ENCODE peak calls at places on chromosomes 1 and 21, in seven cellular contexts. One of them, this sample, is unnamed.
A peak's percentile ranks its signal among the peaks of the same experiment; 100 is the strongest.

GRCh38 chr1:235455097-235455496 is 49.2 kb downstream of the B3GALNT2 start:
- DNase-seq in nephron progenitor cell: no peak
- DNase-seq in endothelial cell: no peak
- DNase-seq in dorsolateral prefrontal cortex: no peak
- DNase-seq in stomach: no peak
- DNase-seq in retinal pigment epithelial cell: no peak
- DNase-seq in HFF-Myc: no peak
- DNase-seq in this sample: no peak

GRCh38 chr1:77940921-77941570 is 37.8 kb downstream of the FUBP1 start:
- DNase-seq in nephron progenitor cell: no peak
- DNase-seq in endothelial cell: no peak
- DNase-seq in dorsolateral prefrontal cortex: no peak
- DNase-seq in stomach: no peak
- DNase-seq in retinal pigment epithelial cell: no peak
- DNase-seq in HFF-Myc: no peak
- DNase-seq in this sample: no peak

GRCh38 chr1:21631944-21632887 is 36.9 kb downstream of the RAP1GAP start:
- DNase-seq in nephron progenitor cell: no peak
- DNase-seq in endothelial cell: no peak
- DNase-seq in dorsolateral prefrontal cortex: no peak
- DNase-seq in stomach: peak; percentile 64
- DNase-seq in retinal pigment epithelial cell: no peak
- DNase-seq in HFF-Myc: no peak
- DNase-seq in this sample: peak; percentile 43

GRCh38 chr21:35319684-35320083 is 270.6 kb upstream of the RUNX1 start:
- DNase-seq in nephron progenitor cell: no peak
- DNase-seq in endothelial cell: no peak
- DNase-seq in dorsolateral prefrontal cortex: no peak
- DNase-seq in stomach: no peak
- DNase-seq in retinal pigment epithelial cell: no peak
- DNase-seq in HFF-Myc: no peak
- DNase-seq in this sample: no peak

GRCh38 chr1:25170439-25170838 is 61.9 kb downstream of the SYF2 start:
- DNase-seq in nephron progenitor cell: no peak
- DNase-seq in endothelial cell: no peak
- DNase-seq in dorsolateral prefrontal cortex: no peak
- DNase-seq in stomach: no peak
- DNase-seq in retinal pigment epithelial cell: no peak
- DNase-seq in HFF-Myc: no peak
- DNase-seq in this sample: no peak

GRCh38 chr1:103960045-103960444 is 210.3 kb downstream of the AMY1C start:
- DNase-seq in nephron progenitor cell: no peak
- DNase-seq in endothelial cell: no peak
- DNase-seq in dorsolateral prefrontal cortex: no peak
- DNase-seq in stomach: no peak
- DNase-seq in retinal pigment epithelial cell: no peak
- DNase-seq in HFF-Myc: no peak
- DNase-seq in this sample: no peak

GRCh38 chr1:66350001-66350547 is 183.9 kb upstream of the SGIP1 start:
- DNase-seq in nephron progenitor cell: no peak
- DNase-seq in endothelial cell: no peak
- DNase-seq in dorsolateral prefrontal cortex: no peak
- DNase-seq in stomach: peak; percentile 47
- DNase-seq in retinal pigment epithelial cell: no peak
- DNase-seq in HFF-Myc: no peak
- DNase-seq in this sample: no peak

GRCh38 chr1:197774691-197775281 is 494 bp downstream of the DENND1B start:
- DNase-seq in nephron progenitor cell: peak; percentile 75
- DNase-seq in endothelial cell: peak; percentile 54
- DNase-seq in dorsolateral prefrontal cortex: no peak
- DNase-seq in stomach: peak; percentile 52
- DNase-seq in retinal pigment epithelial cell: no peak
- DNase-seq in HFF-Myc: no peak
- DNase-seq in this sample: peak; percentile 68

GRCh38 chr1:183508694-183509093 is 36.4 kb downstream of the SMG7 start:
- DNase-seq in nephron progenitor cell: no peak
- DNase-seq in endothelial cell: no peak
- DNase-seq in dorsolateral prefrontal cortex: no peak
- DNase-seq in stomach: no peak
- DNase-seq in retinal pigment epithelial cell: no peak
- DNase-seq in HFF-Myc: no peak
- DNase-seq in this sample: no peak

GRCh38 chr21:45336870-45337269 is 49.2 kb upstream of the POFUT2 start:
- DNase-seq in nephron progenitor cell: no peak
- DNase-seq in endothelial cell: no peak
- DNase-seq in dorsolateral prefrontal cortex: no peak
- DNase-seq in stomach: no peak
- DNase-seq in retinal pigment epithelial cell: no peak
- DNase-seq in HFF-Myc: no peak
- DNase-seq in this sample: no peak

GRCh38 chr1:192270398-192270797 is 46.4 kb upstream of the RGS21 start:
- DNase-seq in nephron progenitor cell: no peak
- DNase-seq in endothelial cell: no peak
- DNase-seq in dorsolateral prefrontal cortex: no peak
- DNase-seq in stomach: no peak
- DNase-seq in retinal pigment epithelial cell: no peak
- DNase-seq in HFF-Myc: no peak
- DNase-seq in this sample: no peak

GRCh38 chr1:177669161-177669560 is 300.7 kb downstream of the SEC16B start:
- DNase-seq in nephron progenitor cell: no peak
- DNase-seq in endothelial cell: no peak
- DNase-seq in dorsolateral prefrontal cortex: no peak
- DNase-seq in stomach: no peak
- DNase-seq in retinal pigment epithelial cell: no peak
- DNase-seq in HFF-Myc: no peak
- DNase-seq in this sample: no peak

GRCh38 chr1:61086245-61086644 is 3.9 kb downstream of the NFIA start:
- DNase-seq in nephron progenitor cell: no peak
- DNase-seq in endothelial cell: no peak
- DNase-seq in dorsolateral prefrontal cortex: no peak
- DNase-seq in stomach: no peak
- DNase-seq in retinal pigment epithelial cell: no peak
- DNase-seq in HFF-Myc: no peak
- DNase-seq in this sample: no peak

GRCh38 chr1:154765970-154766369 is 104.1 kb downstream of the KCNN3 start:
- DNase-seq in nephron progenitor cell: no peak
- DNase-seq in endothelial cell: peak; percentile 21
- DNase-seq in dorsolateral prefrontal cortex: no peak
- DNase-seq in stomach: peak; percentile 24
- DNase-seq in retinal pigment epithelial cell: peak; percentile 12
- DNase-seq in HFF-Myc: no peak
- DNase-seq in this sample: peak; percentile 61
- TF ChIP-seq CTCF in nephron progenitor cell: peak; percentile 16
- TF ChIP-seq CTCF in endothelial cell: no peak
- TF ChIP-seq CTCF in dorsolateral prefrontal cortex: peak; percentile 39
- TF ChIP-seq CTCF in stomach: no peak
- TF ChIP-seq CTCF in retinal pigment epithelial cell: peak; percentile 70
- TF ChIP-seq CTCF in HFF-Myc: peak; percentile 38
- TF ChIP-seq CTCF in this sample: peak; percentile 39

GRCh38 chr1:181135462-181135781 is 46.9 kb downstream of the IER5 start:
- DNase-seq in nephron progenitor cell: no peak
- DNase-seq in endothelial cell: no peak
- DNase-seq in dorsolateral prefrontal cortex: no peak
- DNase-seq in stomach: no peak
- DNase-seq in retinal pigment epithelial cell: no peak
- DNase-seq in HFF-Myc: peak; percentile 37
- DNase-seq in this sample: no peak
- TF ChIP-seq CTCF in nephron progenitor cell: peak; percentile 15
- TF ChIP-seq CTCF in endothelial cell: peak; percentile 36
- TF ChIP-seq CTCF in dorsolateral prefrontal cortex: no peak
- TF ChIP-seq CTCF in stomach: no peak
- TF ChIP-seq CTCF in retinal pigment epithelial cell: peak; percentile 40
- TF ChIP-seq CTCF in HFF-Myc: peak; percentile 44
- TF ChIP-seq CTCF in this sample: peak; percentile 25

GRCh38 chr1:217431395-217431794 is 199.5 kb downstream of the GPATCH2 start:
- DNase-seq in nephron progenitor cell: no peak
- DNase-seq in endothelial cell: no peak
- DNase-seq in dorsolateral prefrontal cortex: no peak
- DNase-seq in stomach: no peak
- DNase-seq in retinal pigment epithelial cell: no peak
- DNase-seq in HFF-Myc: no peak
- DNase-seq in this sample: no peak
- TF ChIP-seq CTCF in nephron progenitor cell: no peak
- TF ChIP-seq CTCF in endothelial cell: no peak
- TF ChIP-seq CTCF in dorsolateral prefrontal cortex: no peak
- TF ChIP-seq CTCF in stomach: no peak
- TF ChIP-seq CTCF in retinal pigment epithelial cell: no peak
- TF ChIP-seq CTCF in HFF-Myc: no peak
- TF ChIP-seq CTCF in this sample: no peak

GRCh38 chr1:230632273-230632873 is 9.9 kb upstream of the COG2 start:
- DNase-seq in nephron progenitor cell: peak; percentile 20
- DNase-seq in endothelial cell: peak; percentile 33
- DNase-seq in dorsolateral prefrontal cortex: no peak
- DNase-seq in stomach: peak; percentile 32
- DNase-seq in retinal pigment epithelial cell: no peak
- DNase-seq in HFF-Myc: no peak
- DNase-seq in this sample: peak; percentile 54
- TF ChIP-seq CTCF in nephron progenitor cell: peak; percentile 61
- TF ChIP-seq CTCF in endothelial cell: peak; percentile 44
- TF ChIP-seq CTCF in dorsolateral prefrontal cortex: peak; percentile 53
- TF ChIP-seq CTCF in stomach: no peak
- TF ChIP-seq CTCF in retinal pigment epithelial cell: peak; percentile 77
- TF ChIP-seq CTCF in HFF-Myc: peak; percentile 54
- TF ChIP-seq CTCF in this sample: peak; percentile 78

GRCh38 chr1:67489643-67490042 is 59.4 kb upstream of the SERBP1 start:
- DNase-seq in nephron progenitor cell: no peak
- DNase-seq in endothelial cell: no peak
- DNase-seq in dorsolateral prefrontal cortex: no peak
- DNase-seq in stomach: no peak
- DNase-seq in retinal pigment epithelial cell: peak; percentile 13
- DNase-seq in HFF-Myc: no peak
- DNase-seq in this sample: no peak
- TF ChIP-seq CTCF in nephron progenitor cell: no peak
- TF ChIP-seq CTCF in endothelial cell: no peak
- TF ChIP-seq CTCF in dorsolateral prefrontal cortex: peak; percentile 15
- TF ChIP-seq CTCF in stomach: no peak
- TF ChIP-seq CTCF in retinal pigment epithelial cell: peak; percentile 50
- TF ChIP-seq CTCF in HFF-Myc: no peak
- TF ChIP-seq CTCF in this sample: no peak

GRCh38 chr1:48627467-48627866 is 149.2 kb downstream of the BEND5 start:
- DNase-seq in nephron progenitor cell: no peak
- DNase-seq in endothelial cell: no peak
- DNase-seq in dorsolateral prefrontal cortex: no peak
- DNase-seq in stomach: no peak
- DNase-seq in retinal pigment epithelial cell: no peak
- DNase-seq in HFF-Myc: no peak
- DNase-seq in this sample: no peak
- TF ChIP-seq CTCF in nephron progenitor cell: no peak
- TF ChIP-seq CTCF in endothelial cell: no peak
- TF ChIP-seq CTCF in dorsolateral prefrontal cortex: no peak
- TF ChIP-seq CTCF in stomach: no peak
- TF ChIP-seq CTCF in retinal pigment epithelial cell: no peak
- TF ChIP-seq CTCF in HFF-Myc: no peak
- TF ChIP-seq CTCF in this sample: no peak

DNA sequence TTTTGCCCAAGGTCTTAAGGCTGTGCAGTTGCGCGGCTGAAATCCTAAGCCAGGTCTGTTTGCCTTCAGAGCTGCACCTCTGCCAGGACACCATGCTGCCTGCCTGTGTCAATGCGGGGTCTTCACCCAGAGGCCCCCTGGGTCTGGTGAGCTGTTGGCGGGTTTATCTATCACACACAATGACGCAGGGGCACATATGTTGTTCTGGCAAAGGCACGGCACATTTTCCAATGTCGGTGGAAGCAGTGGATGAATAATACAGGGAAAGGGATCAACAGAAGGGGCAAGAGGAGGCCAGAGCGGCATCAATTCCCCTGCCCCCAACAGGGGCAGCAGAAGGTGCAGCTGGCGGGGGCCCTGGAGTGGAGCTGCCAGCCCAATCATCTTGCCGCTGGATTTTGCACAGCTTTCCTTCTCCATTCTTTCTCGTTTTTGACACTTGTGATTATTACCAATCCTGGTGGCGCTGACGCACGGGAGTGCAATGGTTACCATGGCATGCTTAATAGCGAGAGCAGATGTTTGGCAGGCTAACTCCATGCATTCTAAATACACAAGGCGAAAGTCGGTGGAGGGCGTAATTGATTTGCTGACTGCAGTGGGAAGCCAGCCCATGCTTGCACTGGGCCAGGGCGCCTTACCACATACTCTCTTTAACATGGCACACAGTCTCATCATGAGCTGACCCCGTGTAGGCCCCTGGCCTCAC is 45.8 kb upstream of the CYP2J2 start:
- DNase-seq in nephron progenitor cell: no peak
- DNase-seq in endothelial cell: no peak
- DNase-seq in dorsolateral prefrontal cortex: no peak
- DNase-seq in stomach: no peak
- DNase-seq in retinal pigment epithelial cell: no peak
- DNase-seq in HFF-Myc: no peak
- DNase-seq in this sample: no peak
- TF ChIP-seq CTCF in nephron progenitor cell: no peak
- TF ChIP-seq CTCF in endothelial cell: no peak
- TF ChIP-seq CTCF in dorsolateral prefrontal cortex: no peak
- TF ChIP-seq CTCF in stomach: no peak
- TF ChIP-seq CTCF in retinal pigment epithelial cell: no peak
- TF ChIP-seq CTCF in HFF-Myc: no peak
- TF ChIP-seq CTCF in this sample: no peak